ENCODE peak calls at places on chromosomes 6 and 20, in five cellular contexts. E, V, K, F and H are unnamed samples.

GRCh38 chr6:157909282-157909664 is 72.4 kb upstream of the SYNJ2 start:
- DNase-seq in E (no peak), K (no peak), F (no peak), V (no peak), H (no peak)

GRCh38 chr6:1762203-1762602 is 152.5 kb downstream of the FOXC1 start:
- DNase-seq in K (no peak), V (no peak), E (no peak), F (no peak), H (no peak)

GRCh38 chr6:102907181-102907580 is 1513.7 kb downstream of the GRIK2 start:
- DNase-seq in V (no peak), E (no peak), K (no peak), F (no peak), H (no peak)

GRCh38 chr6:75268121-75268987 is 16.2 kb downstream of the TMEM30A start:
- DNase-seq in F (no peak), K (no peak), E (no peak), V (no peak), H (peak)

GRCh38 chr20:36542019-36542488 is 735 bp downstream of the MYL9 start:
- DNase-seq in V (peak), E (no peak), K (peak), F (no peak), H (peak)

GRCh38 chr6:11482616-11483015 is 54.9 kb upstream of the TMEM170B start:
- DNase-seq in E (no peak), F (no peak), K (no peak), V (no peak), H (no peak)

GRCh38 chr6:44630125-44631028 is 242.9 kb downstream of the CDC5L start:
- DNase-seq in V (peak), F (no peak), E (no peak), K (no peak), H (peak)

GRCh38 chr6:106421491-106421890 is 61.0 kb downstream of the CRYBG1 start:
- DNase-seq in E (no peak), V (peak), F (no peak), K (no peak), H (peak)

GRCh38 chr20:48584391-48585249 is 243.2 kb downstream of the PREX1 start:
- DNase-seq in K (no peak), F (no peak), E (no peak), V (no peak), H (no peak)

GRCh38 chr6:90173262-90173926 is 123.2 kb downstream of the BACH2 start:
- DNase-seq in V (no peak), F (no peak), K (no peak), E (no peak), H (no peak)

GRCh38 chr6:3227363-3228045 is at the start of gene TUBB2B:
- DNase-seq in V (no peak), F (no peak), K (no peak), E (peak), H (no peak)

GRCh38 chr6:134077301-134077700 is 24.9 kb upstream of the SLC2A12 start:
- DNase-seq in E (no peak), F (no peak), K (no peak), V (peak), H (peak)

GRCh38 chr20:8390500-8390899 is 258.4 kb downstream of the PLCB1 start:
- DNase-seq in E (no peak), F (no peak), K (no peak), V (no peak), H (no peak)

GRCh38 chr6:1629316-1629715 is 19.6 kb downstream of the FOXC1 start:
- DNase-seq in V (no peak), K (peak), F (no peak), E (no peak), H (no peak)

GRCh38 chr6:158828807-158829206 is 9.6 kb upstream of the EZR start:
- DNase-seq in E (no peak), V (no peak), K (no peak), F (no peak), H (no peak)

GRCh38 chr20:38751360-38751976 is 3.2 kb downstream of the ACTR5 start:
- DNase-seq in F (peak), V (peak), E (no peak), K (no peak), H (peak)

GRCh38 chr6:91045152-91045551 is 458.3 kb upstream of the MAP3K7 start:
- DNase-seq in E (no peak), K (no peak), F (no peak), V (peak), H (peak)

GRCh38 chr20:62617711-62618483 is 24.4 kb upstream of the SLCO4A1 start:
- DNase-seq in V (no peak), E (no peak), K (peak), F (peak), H (no peak)

GRCh38 chr6:501891-502601 is 110.5 kb downstream of the IRF4 start:
- DNase-seq in K (no peak), E (no peak), F (peak), V (no peak), H (no peak)

GRCh38 chr6:64012351-64013060 is 376.9 kb downstream of the PHF3 start:
- DNase-seq in V (peak), E (peak), F (no peak), K (no peak), H (peak)

GRCh38 chr20:38073307-38074010 is 39.9 kb downstream of the RPRD1B start:
- DNase-seq in V (peak), E (no peak), F (no peak), K (peak), H (peak)